ENCODE peak calls at places on chromosomes 12 and 14, in six cellular contexts. X is sigmoid colon, W is adrenal gland, A is thyroid gland, E is Peyer's patch, F is heart left ventricle. Q is an unnamed sample.

GRCh38 chr12:6641131-6641530 is 5.4 kb upstream of the LPAR5 start:
- DNase-seq in W (no peak), A (no peak), X (no peak), E (no peak), F (no peak), Q (no peak)

GRCh38 chr14:95157987-95158712 is 821 bp upstream of the DICER1 start:
- DNase-seq in W (no peak), E (peak; percentile 81), X (no peak), A (no peak), F (no peak), Q (no peak)

GRCh38 chr14:59161571-59162175 is 26.8 kb upstream of the DAAM1 start:
- DNase-seq in E (no peak), X (no peak), F (peak; percentile 28), A (no peak), W (no peak), Q (no peak)

GRCh38 chr12:12190087-12190809 is 76.6 kb downstream of the LRP6 start:
- DNase-seq in X (no peak), F (no peak), A (no peak), E (no peak), W (no peak), Q (no peak)

GRCh38 chr14:52023518-52023917 is 34.2 kb downstream of the RTRAF start:
- DNase-seq in A (no peak), W (no peak), E (no peak), X (peak; percentile 78), F (no peak), Q (no peak)

GRCh38 chr12:39012870-39013269 is 107.5 kb upstream of the CPNE8 start:
- DNase-seq in W (no peak), E (no peak), A (no peak), X (no peak), F (no peak), Q (no peak)

GRCh38 chr12:48863296-48863695 is 2.4 kb downstream of the RND1 start:
- DNase-seq in W (no peak), A (no peak), X (no peak), E (no peak), F (no peak), Q (no peak)

GRCh38 chr12:53543539-53543938 is 36.3 kb upstream of the NPFF start:
- DNase-seq in X (peak; percentile 80), F (peak; percentile 39), W (peak; percentile 45), A (peak; percentile 61), E (peak; percentile 18), Q (peak; percentile 48)

GRCh38 chr12:48003226-48004038 is 844 bp downstream of the COL2A1 start:
- DNase-seq in X (no peak), F (no peak), W (no peak), E (no peak), A (no peak), Q (no peak)

GRCh38 chr12:9710584-9711375 is 22.1 kb downstream of the CLECL1 start:
- DNase-seq in E (no peak), W (no peak), A (no peak), F (no peak), X (no peak), Q (no peak)

GRCh38 chr12:93358821-93359220 is 18.9 kb upstream of the NUDT4 start:
- DNase-seq in W (no peak), F (no peak), A (no peak), X (no peak), E (no peak), Q (no peak)

GRCh38 chr12:25883026-25883928 is 75.2 kb upstream of the RASSF8 start:
- DNase-seq in A (no peak), E (no peak), W (no peak), X (no peak), F (no peak), Q (no peak)

GRCh38 chr14:73244541-73244940 is 7.2 kb downstream of the PAPLN start:
- DNase-seq in F (no peak), E (no peak), X (no peak), W (no peak), A (no peak), Q (no peak)

GRCh38 chr14:98826618-98827017 is 445.4 kb downstream of the BCL11B start:
- DNase-seq in A (peak; percentile 52), E (no peak), X (no peak), W (no peak), F (no peak), Q (peak; percentile 31)

GRCh38 chr12:12859690-12860089 is 31.7 kb upstream of the GPRC5A start:
- DNase-seq in W (no peak), X (no peak), E (no peak), A (no peak), F (no peak), Q (no peak)

GRCh38 chr14:32378284-32378683 is 49.2 kb downstream of the AKAP6 start:
- DNase-seq in E (no peak), A (no peak), F (no peak), X (no peak), W (no peak), Q (no peak)

GRCh38 chr12:55684761-55685370 is 22.8 kb downstream of the ITGA7 start:
- DNase-seq in A (no peak), F (no peak), E (no peak), X (peak; percentile 57), W (no peak), Q (no peak)

GRCh38 chr14:95299271-95299670 is 20.4 kb downstream of the CLMN start:
- DNase-seq in A (no peak), F (no peak), E (no peak), W (no peak), X (no peak), Q (no peak)

GRCh38 chr12:1707051-1707450 is 16.2 kb downstream of the ADIPOR2 start:
- DNase-seq in X (no peak), F (no peak), E (no peak), W (no peak), A (no peak), Q (no peak)

GRCh38 chr14:50964683-50965390 is 20.6 kb upstream of the PYGL start:
- DNase-seq in F (no peak), W (peak; percentile 58), X (peak; percentile 92), E (peak; percentile 28), A (peak; percentile 80), Q (peak; percentile 54)

GRCh38 chr12:128942960-128943477 is 89.7 kb downstream of the GLT1D1 start:
- DNase-seq in W (no peak), A (no peak), F (no peak), E (no peak), X (no peak), Q (no peak)

GRCh38 chr12:111819191-111820158 is 22.6 kb upstream of the MAPKAPK5 start:
- DNase-seq in E (no peak), F (no peak), X (no peak), A (no peak), W (no peak), Q (no peak)

GRCh38 chr14:35336171-35337073 is 44.2 kb downstream of the PSMA6 start:
- DNase-seq in A (peak; percentile 98), F (peak; percentile 96), W (peak; percentile 95), E (peak; percentile 47), X (peak; percentile 98), Q (peak; percentile 94)

GRCh38 chr14:39180553-39180952 is 5.5 kb downstream of the PNN start:
- DNase-seq in X (no peak), E (no peak), F (no peak), A (no peak), W (no peak), Q (no peak)
- TF ChIP-seq POLR2A in X (no peak), E (no peak), F (no peak), A (no peak), W (no peak), Q (no peak)

GRCh38 chr12:120447992-120448391 is 1.7 kb downstream of the GATC start:
- DNase-seq in X (peak; percentile 11), F (no peak), A (no peak), W (no peak), E (no peak), Q (no peak)

GRCh38 chr12:120444676-120445075 is 1.5 kb downstream of the TRIAP1 start:
- DNase-seq in W (no peak), F (no peak), E (no peak), A (no peak), X (no peak), Q (no peak)

GRCh38 chr12:120445911-120446909 is at the start of the genes GATC and TRIAP1:
- DNase-seq in A (peak; percentile 81), F (peak; percentile 85), W (peak; percentile 87), E (peak; percentile 79), X (peak; percentile 87), Q (peak; percentile 86)
- TF ChIP-seq CTCF in A (no peak), F (peak; percentile 16), W (no peak), E (peak; percentile 23), X (no peak), Q (no peak)

GRCh38 chr14:93790966-93791365 is 2.7 kb upstream of the PRIMA1 start:
- DNase-seq in F (no peak), X (peak; percentile 56), E (no peak), W (no peak), A (no peak), Q (no peak)

GRCh38 chr14:93789366-93790130 is 1.3 kb upstream of the PRIMA1 start:
- DNase-seq in F (no peak), E (no peak), X (peak; percentile 76), W (no peak), A (no peak), Q (no peak)

GRCh38 chr14:93788307-93788556 is at the start of gene PRIMA1:
- DNase-seq in A (no peak), F (no peak), W (no peak), E (no peak), X (no peak), Q (no peak)

GRCh38 chr14:93787465-93788306 is 599 bp downstream of the PRIMA1 start:
- DNase-seq in X (no peak), A (no peak), E (no peak), F (no peak), W (no peak), Q (no peak)

GRCh38 chr14:93788557-93789365 is 476 bp upstream of the PRIMA1 start:
- DNase-seq in F (peak; percentile 50), A (peak; percentile 59), E (no peak), X (peak; percentile 88), W (no peak), Q (peak; percentile 58)
- TF ChIP-seq POLR2A in F (peak; percentile 51), A (no peak), E (no peak), X (no peak), W (no peak), Q (no peak)

GRCh38 chr12:104438134-104438533 is 18.6 kb upstream of the CHST11 start:
- DNase-seq in F (no peak), W (no peak), X (no peak), E (no peak), A (no peak), Q (no peak)

GRCh38 chr12:104446646-104447415 is 9.9 kb upstream of the CHST11 start:
- DNase-seq in F (no peak), A (no peak), E (no peak), W (no peak), X (no peak), Q (no peak)

GRCh38 chr12:104439137-104439536 is 17.6 kb upstream of the CHST11 start:
- DNase-seq in X (peak; percentile 45), A (no peak), E (no peak), W (no peak), F (no peak), Q (no peak)

GRCh38 chr12:104448031-104448430 is 8.7 kb upstream of the CHST11 start:
- DNase-seq in A (no peak), F (no peak), W (no peak), E (no peak), X (no peak), Q (no peak)

DNA sequence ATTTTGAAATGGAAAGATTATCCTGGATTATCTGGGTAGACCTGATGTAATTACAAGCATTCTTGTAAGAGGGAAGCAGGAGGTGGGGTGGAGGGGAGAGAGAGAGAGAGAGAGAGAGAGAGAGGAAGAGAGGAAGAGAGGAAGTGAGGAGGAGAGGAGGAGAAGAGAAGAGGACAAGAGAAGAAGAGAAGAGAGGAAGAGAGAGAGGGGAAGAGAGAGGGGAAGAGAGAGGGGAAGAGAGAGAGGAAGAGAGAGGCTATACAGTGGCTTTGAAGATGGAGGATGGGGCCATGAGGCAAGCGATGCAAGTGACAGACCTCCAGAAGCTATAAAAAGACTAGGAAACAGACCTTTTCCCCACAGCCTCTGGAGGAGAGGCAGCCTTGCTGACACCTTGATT is 13.7 kb upstream of the CHST11 start:
- DNase-seq in X (no peak), W (no peak), A (no peak), F (no peak), E (no peak), Q (no peak)
- TF ChIP-seq CTCF in X (no peak), W (no peak), A (no peak), F (no peak), E (no peak), Q (no peak)